ENCODE peak calls at places on chromosomes 1 and 21, in six cellular contexts. One of them, this sample, is unnamed.

GRCh38 chr1:2594001-2594640 is 7.5 kb downstream of the PRXL2B start:
- DNase-seq in prostate gland: no peak
- DNase-seq in neural progenitor cell: no peak
- DNase-seq in breast epithelium: no peak
- DNase-seq in AG04449: no peak
- DNase-seq in fibroblast of the aortic adventitia: peak
- DNase-seq in this sample: peak

GRCh38 chr1:228014235-228014930 is 7.6 kb downstream of the WNT3A start:
- DNase-seq in neural progenitor cell: no peak
- DNase-seq in breast epithelium: peak
- DNase-seq in prostate gland: peak
- DNase-seq in fibroblast of the aortic adventitia: peak
- DNase-seq in AG04449: no peak
- DNase-seq in this sample: no peak

GRCh38 chr1:211323156-211324063 is 3.2 kb upstream of the TRAF5 start:
- DNase-seq in fibroblast of the aortic adventitia: peak
- DNase-seq in AG04449: no peak
- DNase-seq in breast epithelium: no peak
- DNase-seq in neural progenitor cell: peak
- DNase-seq in prostate gland: peak
- DNase-seq in this sample: peak

GRCh38 chr1:216580538-216581057 is 142.6 kb downstream of the ESRRG start:
- DNase-seq in breast epithelium: no peak
- DNase-seq in fibroblast of the aortic adventitia: no peak
- DNase-seq in AG04449: no peak
- DNase-seq in neural progenitor cell: no peak
- DNase-seq in prostate gland: no peak
- DNase-seq in this sample: no peak

GRCh38 chr1:111596499-111596898 is 23.1 kb upstream of the RAP1A start:
- DNase-seq in neural progenitor cell: no peak
- DNase-seq in AG04449: no peak
- DNase-seq in prostate gland: no peak
- DNase-seq in fibroblast of the aortic adventitia: no peak
- DNase-seq in breast epithelium: no peak
- DNase-seq in this sample: no peak

GRCh38 chr1:175338447-175339135 is 146.0 kb upstream of the KIAA0040 start:
- DNase-seq in AG04449: no peak
- DNase-seq in fibroblast of the aortic adventitia: no peak
- DNase-seq in breast epithelium: no peak
- DNase-seq in neural progenitor cell: peak
- DNase-seq in prostate gland: no peak
- DNase-seq in this sample: peak

GRCh38 chr1:14263207-14263606 is 335.3 kb upstream of the KAZN start:
- DNase-seq in AG04449: no peak
- DNase-seq in prostate gland: no peak
- DNase-seq in breast epithelium: no peak
- DNase-seq in fibroblast of the aortic adventitia: no peak
- DNase-seq in neural progenitor cell: no peak
- DNase-seq in this sample: no peak

GRCh38 chr21:29187939-29188338 is 57.5 kb downstream of the MAP3K7CL start:
- DNase-seq in AG04449: peak
- DNase-seq in fibroblast of the aortic adventitia: peak
- DNase-seq in neural progenitor cell: no peak
- DNase-seq in prostate gland: peak
- DNase-seq in breast epithelium: peak
- DNase-seq in this sample: no peak

GRCh38 chr1:225745231-225745630 is 32.4 kb upstream of the SRP9 start:
- DNase-seq in AG04449: no peak
- DNase-seq in prostate gland: no peak
- DNase-seq in neural progenitor cell: no peak
- DNase-seq in fibroblast of the aortic adventitia: no peak
- DNase-seq in breast epithelium: no peak
- DNase-seq in this sample: no peak

GRCh38 chr1:67618285-67619018 is 66.5 kb upstream of the GADD45A start:
- DNase-seq in AG04449: peak
- DNase-seq in breast epithelium: peak
- DNase-seq in neural progenitor cell: no peak
- DNase-seq in fibroblast of the aortic adventitia: peak
- DNase-seq in prostate gland: peak
- DNase-seq in this sample: no peak

GRCh38 chr1:240611619-240612490 is at the start of gene GREM2:
- DNase-seq in prostate gland: peak
- DNase-seq in fibroblast of the aortic adventitia: peak
- DNase-seq in breast epithelium: peak
- DNase-seq in neural progenitor cell: peak
- DNase-seq in AG04449: peak
- DNase-seq in this sample: peak

GRCh38 chr1:109808703-109809102 is 45.0 kb upstream of the EPS8L3 start:
- DNase-seq in breast epithelium: no peak
- DNase-seq in neural progenitor cell: no peak
- DNase-seq in fibroblast of the aortic adventitia: no peak
- DNase-seq in AG04449: no peak
- DNase-seq in prostate gland: no peak
- DNase-seq in this sample: no peak

GRCh38 chr1:170687625-170688024 is 23.7 kb downstream of the PRRX1 start:
- DNase-seq in breast epithelium: no peak
- DNase-seq in prostate gland: no peak
- DNase-seq in neural progenitor cell: no peak
- DNase-seq in fibroblast of the aortic adventitia: no peak
- DNase-seq in AG04449: no peak
- DNase-seq in this sample: no peak

GRCh38 chr21:15309022-15309590 is 244.3 kb upstream of the NRIP1 start:
- DNase-seq in breast epithelium: no peak
- DNase-seq in fibroblast of the aortic adventitia: peak
- DNase-seq in prostate gland: no peak
- DNase-seq in AG04449: no peak
- DNase-seq in neural progenitor cell: no peak
- DNase-seq in this sample: no peak

GRCh38 chr1:90833497-90834087 is 116.5 kb upstream of the BARHL2 start:
- DNase-seq in prostate gland: no peak
- DNase-seq in AG04449: no peak
- DNase-seq in breast epithelium: no peak
- DNase-seq in fibroblast of the aortic adventitia: no peak
- DNase-seq in neural progenitor cell: peak
- DNase-seq in this sample: no peak

GRCh38 chr1:84427520-84428188 is 29.4 kb downstream of the DNASE2B start:
- DNase-seq in prostate gland: no peak
- DNase-seq in breast epithelium: no peak
- DNase-seq in AG04449: no peak
- DNase-seq in neural progenitor cell: no peak
- DNase-seq in fibroblast of the aortic adventitia: no peak
- DNase-seq in this sample: no peak

GRCh38 chr21:14918542-14918941 is 146.3 kb downstream of the NRIP1 start:
- DNase-seq in fibroblast of the aortic adventitia: no peak
- DNase-seq in neural progenitor cell: no peak
- DNase-seq in AG04449: no peak
- DNase-seq in prostate gland: no peak
- DNase-seq in breast epithelium: no peak
- DNase-seq in this sample: no peak

GRCh38 chr1:230186874-230187273 is 119.8 kb downstream of the GALNT2 start:
- DNase-seq in neural progenitor cell: no peak
- DNase-seq in breast epithelium: no peak
- DNase-seq in prostate gland: no peak
- DNase-seq in fibroblast of the aortic adventitia: no peak
- DNase-seq in AG04449: no peak
- DNase-seq in this sample: no peak

GRCh38 chr1:88768187-88768586 is 84.1 kb downstream of the PKN2 start:
- DNase-seq in prostate gland: no peak
- DNase-seq in breast epithelium: no peak
- DNase-seq in fibroblast of the aortic adventitia: no peak
- DNase-seq in AG04449: no peak
- DNase-seq in neural progenitor cell: no peak
- DNase-seq in this sample: no peak

GRCh38 chr1:26537951-26538352 is 8.4 kb downstream of the RPS6KA1 start:
- DNase-seq in fibroblast of the aortic adventitia: peak
- DNase-seq in AG04449: no peak
- DNase-seq in neural progenitor cell: peak
- DNase-seq in prostate gland: no peak
- DNase-seq in breast epithelium: no peak
- DNase-seq in this sample: peak
- TF ChIP-seq CTCF in fibroblast of the aortic adventitia: peak
- TF ChIP-seq CTCF in AG04449: peak
- TF ChIP-seq CTCF in neural progenitor cell: peak
- TF ChIP-seq CTCF in prostate gland: no peak
- TF ChIP-seq CTCF in breast epithelium: no peak
- TF ChIP-seq CTCF in this sample: no peak

GRCh38 chr1:19374402-19374801 is 62.3 kb downstream of the SLC66A1 start:
- DNase-seq in prostate gland: no peak
- DNase-seq in neural progenitor cell: peak
- DNase-seq in AG04449: no peak
- DNase-seq in breast epithelium: no peak
- DNase-seq in fibroblast of the aortic adventitia: no peak
- DNase-seq in this sample: no peak
- TF ChIP-seq CTCF in prostate gland: no peak
- TF ChIP-seq CTCF in neural progenitor cell: peak
- TF ChIP-seq CTCF in AG04449: peak
- TF ChIP-seq CTCF in breast epithelium: no peak
- TF ChIP-seq CTCF in fibroblast of the aortic adventitia: peak
- TF ChIP-seq CTCF in this sample: peak

DNA sequence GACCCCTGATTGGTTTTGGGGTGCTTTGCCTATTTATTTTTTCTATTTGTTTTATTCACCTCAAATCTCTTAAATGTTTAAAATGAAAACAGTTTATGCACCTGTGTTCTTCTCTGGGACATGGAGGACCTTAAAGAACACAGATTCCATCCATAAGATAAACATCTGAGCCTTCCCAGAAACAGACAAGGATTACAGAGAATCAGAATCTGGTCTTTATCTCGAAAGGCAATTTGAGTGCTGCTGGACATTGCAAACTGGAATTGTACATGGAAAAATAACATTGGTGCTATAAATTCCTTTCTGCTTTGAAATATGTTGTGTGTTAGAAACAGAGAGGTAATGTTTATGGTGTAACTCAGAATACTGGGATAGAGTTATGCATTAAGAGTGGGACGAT is 6.6 kb upstream of the DDR2 start:
- DNase-seq in neural progenitor cell: no peak
- DNase-seq in AG04449: no peak
- DNase-seq in prostate gland: no peak
- DNase-seq in breast epithelium: no peak
- DNase-seq in fibroblast of the aortic adventitia: no peak
- DNase-seq in this sample: no peak
- TF ChIP-seq CTCF in neural progenitor cell: no peak
- TF ChIP-seq CTCF in AG04449: no peak
- TF ChIP-seq CTCF in prostate gland: no peak
- TF ChIP-seq CTCF in breast epithelium: no peak
- TF ChIP-seq CTCF in fibroblast of the aortic adventitia: no peak
- TF ChIP-seq CTCF in this sample: no peak

GRCh38 chr1:54488065-54488750 is 59.8 kb upstream of the ACOT11 start:
- DNase-seq in prostate gland: peak
- DNase-seq in breast epithelium: peak
- DNase-seq in fibroblast of the aortic adventitia: peak
- DNase-seq in AG04449: no peak
- DNase-seq in neural progenitor cell: peak
- DNase-seq in this sample: peak
- TF ChIP-seq CTCF in prostate gland: peak
- TF ChIP-seq CTCF in breast epithelium: no peak
- TF ChIP-seq CTCF in fibroblast of the aortic adventitia: peak
- TF ChIP-seq CTCF in AG04449: peak
- TF ChIP-seq CTCF in neural progenitor cell: peak
- TF ChIP-seq CTCF in this sample: no peak

GRCh38 chr1:45521413-45522323 is at the start of gene PRDX1:
- DNase-seq in AG04449: peak
- DNase-seq in breast epithelium: peak
- DNase-seq in fibroblast of the aortic adventitia: peak
- DNase-seq in neural progenitor cell: peak
- DNase-seq in prostate gland: peak
- DNase-seq in this sample: peak
- TF ChIP-seq CTCF in AG04449: peak
- TF ChIP-seq CTCF in breast epithelium: peak
- TF ChIP-seq CTCF in fibroblast of the aortic adventitia: peak
- TF ChIP-seq CTCF in neural progenitor cell: peak
- TF ChIP-seq CTCF in prostate gland: no peak
- TF ChIP-seq CTCF in this sample: no peak

DNA sequence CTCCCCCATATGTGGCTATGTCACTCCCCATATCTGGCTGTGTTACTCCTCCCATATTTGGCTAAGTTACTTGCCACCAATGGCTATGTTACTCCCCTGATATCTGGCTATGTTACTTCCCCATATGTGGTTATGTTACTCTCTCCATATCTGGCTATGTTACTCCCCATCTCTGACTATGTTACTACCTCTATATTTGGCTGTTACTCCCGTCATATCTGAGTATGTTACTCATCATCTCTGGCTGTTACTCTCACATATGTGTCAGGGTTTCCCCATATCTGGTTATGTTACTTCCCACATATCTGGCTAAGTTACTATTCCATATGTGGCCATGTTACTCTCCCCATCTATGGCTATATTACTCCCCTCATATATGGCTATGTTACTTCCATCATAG is 50.3 kb upstream of the MAP10 start:
- DNase-seq in prostate gland: no peak
- DNase-seq in breast epithelium: no peak
- DNase-seq in AG04449: no peak
- DNase-seq in fibroblast of the aortic adventitia: no peak
- DNase-seq in neural progenitor cell: no peak
- DNase-seq in this sample: no peak
- TF ChIP-seq CTCF in prostate gland: no peak
- TF ChIP-seq CTCF in breast epithelium: no peak
- TF ChIP-seq CTCF in AG04449: no peak
- TF ChIP-seq CTCF in fibroblast of the aortic adventitia: no peak
- TF ChIP-seq CTCF in neural progenitor cell: no peak
- TF ChIP-seq CTCF in this sample: no peak

This sample was measured in colonic mucosa.